ENCODE peak calls at places on chromosomes 3 and 15, in four cellular contexts. V is K562, M is H1, Q is GM12878. L is an unnamed sample.

GRCh38 chr15:61936528-61937195 is 123.6 kb downstream of the VPS13C start:
- DNase-seq in V (no peak), Q (no peak), M (no peak), L (no peak)

GRCh38 chr15:92157666-92158298 is 235.9 kb upstream of the ST8SIA2 start:
- DNase-seq in M (peak), Q (no peak), V (no peak), L (no peak)

GRCh38 chr3:140972833-140973232 is 31.2 kb downstream of the SLC25A36 start:
- DNase-seq in M (no peak), V (no peak), Q (no peak), L (peak)

GRCh38 chr3:71542548-71543370 is 40.8 kb downstream of the FOXP1 start:
- DNase-seq in Q (no peak), V (peak), M (no peak), L (peak)

GRCh38 chr3:142275856-142276255 is 50.5 kb upstream of the GK5 start:
- DNase-seq in Q (no peak), V (no peak), M (no peak), L (no peak)

GRCh38 chr3:126134219-126134975 is 46.0 kb downstream of the ALDH1L1 start:
- DNase-seq in V (peak), Q (no peak), M (peak), L (peak)

GRCh38 chr3:15041950-15042349 is 23.2 kb downstream of the MRPS25 start:
- DNase-seq in M (no peak), Q (no peak), V (no peak), L (no peak)

GRCh38 chr15:66115568-66116206 is 137.9 kb downstream of the MEGF11 start:
- DNase-seq in Q (no peak), V (no peak), M (no peak), L (no peak)

GRCh38 chr3:194468086-194468485 is 18.7 kb downstream of the ATP13A3 start:
- DNase-seq in Q (no peak), V (no peak), M (no peak), L (no peak)

GRCh38 chr15:80615783-80616391 is 79.2 kb upstream of the ABHD17C start:
- DNase-seq in V (no peak), Q (no peak), M (no peak), L (peak)

GRCh38 chr3:25354071-25354470 is 74.0 kb upstream of the RARB start:
- DNase-seq in Q (no peak), M (no peak), V (no peak), L (no peak)

GRCh38 chr3:3200632-3201212 is 21.2 kb upstream of the CRBN start:
- DNase-seq in Q (peak), V (peak), M (no peak), L (peak)

GRCh38 chr15:57298204-57298603 is 78.1 kb upstream of the CGNL1 start:
- DNase-seq in V (no peak), Q (no peak), M (no peak), L (no peak)

GRCh38 chr15:76963596-76963995 is 31.3 kb upstream of the PSTPIP1 start:
- DNase-seq in Q (no peak), M (no peak), V (no peak), L (no peak)

GRCh38 chr3:23036728-23037127 is 166.4 kb upstream of the UBE2E2 start:
- DNase-seq in Q (no peak), V (no peak), M (no peak), L (no peak)

GRCh38 chr15:77650285-77650684 is 17.6 kb upstream of the LINGO1 start:
- DNase-seq in V (peak), Q (no peak), M (peak), L (peak)

GRCh38 chr3:69671082-69671952 is 67.9 kb upstream of the MITF start:
- DNase-seq in Q (no peak), V (peak), M (no peak), L (peak)

GRCh38 chr3:42541079-42541478 is 38.6 kb downstream of the VIPR1 start:
- DNase-seq in V (no peak), M (no peak), Q (no peak), L (no peak)

GRCh38 chr15:59237854-59238252 is 31.2 kb downstream of the LDHAL6B start:
- DNase-seq in V (no peak), M (no peak), Q (peak), L (no peak)

GRCh38 chr3:33787328-33788009 is 11.0 kb upstream of the PDCD6IP start:
- DNase-seq in M (peak), Q (no peak), V (peak), L (peak)

GRCh38 chr3:60160105-60160791 is 1091.0 kb downstream of the FHIT start:
- DNase-seq in V (no peak), M (no peak), Q (no peak), L (no peak)

GRCh38 chr3:171056528-171056927 is 30.0 kb upstream of the SLC2A2 start:
- DNase-seq in M (no peak), V (no peak), Q (no peak), L (no peak)

GRCh38 chr3:158168996-158169573 is 59.2 kb downstream of the RSRC1 start:
- DNase-seq in V (no peak), M (no peak), Q (no peak), L (no peak)

GRCh38 chr15:76065267-76065666 is 5.5 kb downstream of the TMEM266 start:
- DNase-seq in M (no peak), V (no peak), Q (no peak), L (no peak)

GRCh38 chr3:48186993-48187578 is 1.1 kb downstream of the CDC25A start:
- DNase-seq in Q (no peak), M (no peak), V (no peak), L (no peak)

GRCh38 chr3:194871864-194872668 is 186.4 kb downstream of the FAM43A start:
- DNase-seq in V (no peak), Q (no peak), M (no peak), L (peak)

GRCh38 chr3:84965141-84965540 is 6.4 kb downstream of the CADM2 start:
- DNase-seq in Q (no peak), M (peak), V (peak), L (peak)

GRCh38 chr3:1501396-1501795 is 408.6 kb downstream of the CNTN6 start:
- DNase-seq in Q (no peak), V (no peak), M (no peak), L (no peak)

GRCh38 chr3:39064646-39065045 is 12.8 kb downstream of the WDR48 start:
- DNase-seq in V (no peak), Q (no peak), M (no peak), L (no peak)

GRCh38 chr3:63500196-63500595 is 152.3 kb upstream of the SNTN start:
- DNase-seq in V (no peak), Q (no peak), M (no peak), L (no peak)

GRCh38 chr3:129599073-129599472 is 7.4 kb downstream of the PLXND1 start:
- DNase-seq in V (no peak), M (no peak), Q (no peak), L (no peak)

GRCh38 chr15:74784426-74784825 is 2.5 kb downstream of the CSK start:
- DNase-seq in Q (no peak), V (no peak), M (no peak), L (no peak)

GRCh38 chr3:81968628-81969027 is 207.2 kb upstream of the GBE1 start:
- DNase-seq in M (no peak), Q (no peak), V (no peak), L (no peak)

GRCh38 chr15:101407966-101408775 is 81.3 kb downstream of the PCSK6 start:
- DNase-seq in V (no peak), Q (no peak), M (peak), L (no peak)

GRCh38 chr3:139546772-139547171 is 7.2 kb upstream of the RBP1 start:
- DNase-seq in Q (no peak), V (no peak), M (no peak), L (no peak)

GRCh38 chr3:129837057-129837631 is 56.4 kb downstream of the TMCC1 start:
- DNase-seq in V (no peak), M (no peak), Q (no peak), L (no peak)

GRCh38 chr3:64740232-64740631 is 52.4 kb upstream of the ADAMTS9 start:
- DNase-seq in Q (no peak), V (no peak), M (no peak), L (no peak)

GRCh38 chr3:175430975-175431374 is 571.8 kb downstream of the NAALADL2 start:
- DNase-seq in Q (no peak), V (no peak), M (no peak), L (no peak)

GRCh38 chr3:175432338-175433025 is 573.3 kb downstream of the NAALADL2 start:
- DNase-seq in M (no peak), V (no peak), Q (no peak), L (no peak)

GRCh38 chr3:175431396-175431795 is 572.3 kb downstream of the NAALADL2 start:
- DNase-seq in V (no peak), Q (no peak), M (no peak), L (no peak)

GRCh38 chr3:175434591-175434990 is 575.5 kb downstream of the NAALADL2 start:
- DNase-seq in M (no peak), V (no peak), Q (no peak), L (no peak)

GRCh38 chr3:175433026-175433668 is 574.0 kb downstream of the NAALADL2 start:
- DNase-seq in Q (no peak), M (no peak), V (no peak), L (no peak)
- TF ChIP-seq HDAC2 in Q (no peak), M (no peak), V (no peak), L (no peak)

GRCh38 chr3:30263921-30264313 is 342.5 kb upstream of the TGFBR2 start:
- DNase-seq in M (no peak), Q (no peak), V (no peak), L (no peak)

GRCh38 chr3:30260747-30261146 is 345.7 kb upstream of the TGFBR2 start:
- DNase-seq in Q (no peak), V (no peak), M (no peak), L (no peak)

GRCh38 chr3:30266536-30266935 is 339.9 kb upstream of the TGFBR2 start:
- DNase-seq in M (no peak), V (no peak), Q (no peak), L (no peak)

GRCh38 chr3:30259730-30260129 is 346.7 kb upstream of the TGFBR2 start:
- DNase-seq in V (no peak), Q (no peak), M (no peak), L (no peak)

DNA sequence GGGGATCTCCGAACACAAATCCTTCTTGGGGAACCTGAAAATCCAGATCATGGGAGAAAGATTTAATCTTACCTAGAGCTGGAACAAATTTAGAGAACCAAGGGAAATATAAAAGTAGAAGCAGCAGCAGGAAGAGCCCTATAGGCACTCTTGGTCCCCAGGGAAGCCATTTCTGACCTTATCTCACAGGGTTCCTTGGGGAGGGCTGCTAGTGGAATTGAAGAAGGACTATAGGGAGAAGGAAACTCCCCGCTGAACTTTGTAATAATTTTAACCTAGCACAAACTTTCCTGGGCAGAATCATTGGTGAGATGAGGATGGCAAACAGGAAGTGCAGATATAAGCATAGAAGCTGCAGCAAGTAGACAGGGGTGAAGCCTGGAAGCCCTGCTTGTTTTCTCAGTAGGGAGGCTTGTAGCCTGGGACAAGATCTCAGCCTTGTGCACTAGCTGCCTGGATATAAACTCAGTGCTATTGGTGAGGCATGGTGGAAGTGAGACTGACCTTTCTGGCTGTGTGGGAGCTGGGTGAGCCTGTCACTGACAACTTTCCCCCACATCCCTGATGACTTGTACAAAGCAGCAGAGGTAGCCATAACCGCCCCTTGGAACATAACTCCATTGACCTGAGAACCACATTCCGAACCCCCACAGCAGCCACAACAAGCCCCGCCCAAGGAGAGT is 343.0 kb upstream of the TGFBR2 start:
- DNase-seq in V (no peak), M (no peak), Q (no peak), L (no peak)
- TF ChIP-seq HDAC2 in V (no peak), M (no peak), Q (no peak), L (no peak)

GRCh38 chr3:110750201-110750600 is 321.4 kb upstream of the NECTIN3 start:
- DNase-seq in M (no peak), V (no peak), Q (no peak), L (no peak)
- TF ChIP-seq HDAC2 in M (no peak), V (no peak), Q (no peak), L (no peak)

GRCh38 chr3:186094696-186095095 is 14.2 kb downstream of the ETV5 start:
- DNase-seq in M (no peak), Q (no peak), V (no peak), L (no peak)

GRCh38 chr3:186096295-186096694 is 12.6 kb downstream of the ETV5 start:
- DNase-seq in Q (no peak), M (no peak), V (peak), L (no peak)

GRCh38 chr3:186097317-186097662 is 11.6 kb downstream of the ETV5 start:
- DNase-seq in M (no peak), Q (no peak), V (peak), L (no peak)

GRCh38 chr3:186097663-186098451 is 11.0 kb downstream of the ETV5 start:
- DNase-seq in V (peak), M (peak), Q (no peak), L (peak)

GRCh38 chr3:186095584-186096061 is 13.3 kb downstream of the ETV5 start:
- DNase-seq in Q (no peak), M (no peak), V (no peak), L (no peak)
- TF ChIP-seq HDAC2 in Q (no peak), M (no peak), V (no peak), L (no peak)

GRCh38 chr3:134460965-134461364 is 24.8 kb downstream of the ANAPC13 start:
- DNase-seq in M (no peak), Q (no peak), V (no peak), L (no peak)

GRCh38 chr3:134464693-134465385 is 20.9 kb downstream of the ANAPC13 start:
- DNase-seq in V (no peak), Q (no peak), M (peak), L (no peak)

GRCh38 chr3:134463676-134464611 is 21.8 kb downstream of the ANAPC13 start:
- DNase-seq in Q (no peak), V (no peak), M (peak), L (no peak)

GRCh38 chr3:134459506-134460041 is 26.2 kb downstream of the ANAPC13 start:
- DNase-seq in V (no peak), Q (no peak), M (no peak), L (no peak)

GRCh38 chr3:134462236-134463059 is 23.3 kb downstream of the ANAPC13 start:
- DNase-seq in M (peak), V (no peak), Q (no peak), L (no peak)
- TF ChIP-seq HDAC2 in M (no peak), V (no peak), Q (no peak), L (no peak)

DNA sequence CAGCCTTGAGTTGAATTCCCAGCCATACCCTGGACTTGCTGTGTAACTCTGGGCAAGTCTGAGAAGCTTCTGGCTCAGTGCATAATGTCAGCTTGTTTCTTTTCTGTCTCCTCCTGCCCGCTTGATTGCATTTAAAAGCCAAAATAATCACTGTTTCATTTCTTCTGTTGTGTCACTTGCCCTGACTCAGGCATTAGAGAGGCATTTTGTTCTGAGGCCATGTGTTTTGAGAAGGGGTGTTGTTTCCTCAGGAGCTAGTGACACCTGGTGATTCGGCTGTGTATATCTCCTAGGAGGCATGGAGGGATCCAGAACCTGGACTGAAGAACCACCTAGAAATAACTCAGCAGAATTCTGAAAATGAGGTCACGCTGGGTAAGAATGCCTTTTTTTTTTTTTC is 16.0 kb downstream of the WDR73 start:
- DNase-seq in M (no peak), V (peak), Q (no peak), L (peak)
- TF ChIP-seq HDAC2 in M (no peak), V (no peak), Q (no peak), L (no peak)

GRCh38 chr15:72797834-72798233 is 14.3 kb upstream of the ADPGK start:
- DNase-seq in V (no peak), M (no peak), Q (no peak), L (no peak)

GRCh38 chr15:72800819-72801481 is 17.4 kb upstream of the ADPGK start:
- DNase-seq in Q (no peak), V (no peak), M (no peak), L (no peak)

GRCh38 chr15:72796210-72796514 is 12.6 kb upstream of the ADPGK start:
- DNase-seq in V (no peak), M (no peak), Q (no peak), L (peak)

GRCh38 chr15:72797338-72797689 is 13.8 kb upstream of the ADPGK start:
- DNase-seq in M (no peak), V (no peak), Q (no peak), L (peak)

GRCh38 chr15:72796515-72797337 is 13.2 kb upstream of the ADPGK start:
- DNase-seq in M (peak), Q (no peak), V (peak), L (peak)
- TF ChIP-seq HDAC2 in M (peak), Q (no peak), V (no peak), L (peak)

L was measured in A549.